ENCODE peak calls at places on chromosome 1, in five cellular contexts. V is A549, A is HepG2, W is K562, N is H1. T is an unnamed sample.

GRCh38 chr1:160108888-160109662 is 6.5 kb upstream of the ATP1A2 start:
- DNase-seq in A (peak; percentile 80), W (peak; percentile 33), N (no peak), V (peak; percentile 75), T (peak; percentile 52)

GRCh38 chr1:89980605-89981004 is 14.3 kb upstream of the ZNF326 start:
- DNase-seq in A (no peak), N (no peak), V (no peak), W (no peak), T (no peak)

GRCh38 chr1:12708956-12709555 is 6.9 kb upstream of the AADACL3 start:
- DNase-seq in V (no peak), N (no peak), W (no peak), A (no peak), T (no peak)

GRCh38 chr1:1132042-1132927 is 16.4 kb upstream of the C1orf159 start:
- DNase-seq in A (no peak), V (no peak), N (no peak), W (no peak), T (no peak)

GRCh38 chr1:201756411-201756810 is 72.5 kb upstream of the IPO9 start:
- DNase-seq in V (no peak), A (no peak), N (no peak), W (no peak), T (peak; percentile 80)

GRCh38 chr1:32592953-32593352 is 53.7 kb downstream of the ZBTB8A start:
- DNase-seq in W (no peak), V (no peak), N (no peak), A (no peak), T (peak; percentile 71)

GRCh38 chr1:212625781-212626450 is 17.4 kb downstream of the ATF3 start:
- DNase-seq in N (no peak), V (no peak), W (no peak), A (no peak), T (no peak)

GRCh38 chr1:11790880-11791715 is 14.7 kb downstream of the MTHFR start:
- DNase-seq in V (peak; percentile 33), A (no peak), N (no peak), W (peak; percentile 71), T (peak; percentile 95)

GRCh38 chr1:17207966-17208418 is 3.1 kb downstream of the PADI1 start:
- DNase-seq in V (peak; percentile 70), A (no peak), N (peak; percentile 17), W (peak; percentile 31), T (peak; percentile 76)

GRCh38 chr1:8314346-8315280 is 3.3 kb upstream of the SLC45A1 start:
- DNase-seq in W (peak; percentile 80), V (peak; percentile 80), N (peak; percentile 46), A (peak; percentile 73), T (peak; percentile 77)

GRCh38 chr1:89254658-89255287 is 17.9 kb downstream of the GBP5 start:
- DNase-seq in W (no peak), V (no peak), N (no peak), A (no peak), T (no peak)

GRCh38 chr1:185720633-185721272 is 13.4 kb upstream of the HMCN1 start:
- DNase-seq in W (no peak), N (no peak), A (peak; percentile 17), V (no peak), T (peak; percentile 64)

GRCh38 chr1:38489844-38490270 is 369.7 kb downstream of the RRAGC start:
- DNase-seq in N (peak; percentile 98), W (peak; percentile 85), V (peak; percentile 33), A (peak; percentile 18), T (peak; percentile 2)

GRCh38 chr1:64476251-64476952 is 6.5 kb downstream of the CACHD1 start:
- DNase-seq in N (no peak), W (no peak), A (no peak), V (no peak), T (peak; percentile 87)

GRCh38 chr1:78047131-78047530 is 1.4 kb downstream of the GIPC2 start:
- DNase-seq in N (no peak), V (no peak), W (no peak), A (no peak), T (no peak)

GRCh38 chr1:164991763-164992162 is 364.8 kb downstream of the LMX1A start:
- DNase-seq in A (no peak), W (no peak), N (no peak), V (no peak), T (no peak)

GRCh38 chr1:9371391-9371935 is 78.8 kb downstream of the SPSB1 start:
- DNase-seq in W (no peak), A (peak; percentile 11), N (no peak), V (no peak), T (peak; percentile 81)

GRCh38 chr1:50105430-50105829 is 3.3 kb upstream of the ELAVL4 start:
- DNase-seq in V (no peak), A (no peak), N (no peak), W (peak; percentile 15), T (no peak)

GRCh38 chr1:27598902-27599528 is 4.9 kb downstream of the AHDC1 start:
- DNase-seq in A (no peak), V (no peak), W (peak; percentile 79), N (no peak), T (peak; percentile 77)

GRCh38 chr1:51927029-51927428 is 48.5 kb upstream of the NRDC start:
- DNase-seq in V (no peak), A (no peak), W (no peak), N (no peak), T (peak; percentile 78)

GRCh38 chr1:153478047-153478691 is 17.7 kb upstream of the S100A7 start:
- DNase-seq in V (no peak), A (no peak), W (no peak), N (no peak), T (no peak)

GRCh38 chr1:182340233-182341058 is 51.1 kb downstream of the GLUL start:
- DNase-seq in A (peak; percentile 37), N (no peak), V (no peak), W (no peak), T (no peak)

GRCh38 chr1:21308330-21308729 is 18.1 kb upstream of the ECE1 start:
- DNase-seq in A (no peak), N (no peak), V (no peak), W (no peak), T (no peak)

GRCh38 chr1:197776348-197777082 is 1.2 kb upstream of the DENND1B start:
- DNase-seq in N (no peak), V (no peak), A (no peak), W (no peak), T (peak; percentile 93)

GRCh38 chr1:181033128-181033798 is 520 bp upstream of the MR1 start:
- DNase-seq in N (no peak), V (no peak), A (no peak), W (no peak), T (peak; percentile 35)

GRCh38 chr1:212162635-212163034 is 122.6 kb upstream of the PPP2R5A start:
- DNase-seq in A (no peak), W (no peak), N (no peak), V (no peak), T (peak; percentile 80)

GRCh38 chr1:185388815-185389214 is 71.8 kb upstream of the IVNS1ABP start:
- DNase-seq in N (no peak), A (no peak), V (no peak), W (no peak), T (no peak)

GRCh38 chr1:32991386-32991785 is 26.8 kb upstream of the RNF19B start:
- DNase-seq in W (no peak), A (no peak), V (peak; percentile 40), N (no peak), T (no peak)

GRCh38 chr1:234658143-234658542 is 48.2 kb upstream of the IRF2BP2 start:
- DNase-seq in V (no peak), N (no peak), A (peak; percentile 37), W (no peak), T (peak; percentile 73)

GRCh38 chr1:217029311-217030157 is 306.3 kb upstream of the ESRRG start:
- DNase-seq in V (no peak), N (no peak), A (no peak), W (no peak), T (peak; percentile 86)

GRCh38 chr1:168121314-168122029 is 15.3 kb downstream of the GPR161 start:
- DNase-seq in W (no peak), V (no peak), A (no peak), N (no peak), T (peak; percentile 88)

GRCh38 chr1:64631346-64632052 is 113.4 kb upstream of the RAVER2 start:
- DNase-seq in W (no peak), V (no peak), N (no peak), A (no peak), T (no peak)

GRCh38 chr1:166952002-166952746 is 23.2 kb downstream of the ILDR2 start:
- DNase-seq in N (no peak), A (peak; percentile 32), V (no peak), W (no peak), T (peak; percentile 48)

GRCh38 chr1:198913667-198914066 is 274.8 kb downstream of the PTPRC start:
- DNase-seq in A (no peak), W (no peak), V (no peak), N (no peak), T (peak; percentile 78)

GRCh38 chr1:236090741-236091147 is 25.9 kb upstream of the NID1 start:
- DNase-seq in A (no peak), V (no peak), N (no peak), W (no peak), T (peak; percentile 49)

GRCh38 chr1:41689596-41689995 is 205.1 kb upstream of the EDN2 start:
- DNase-seq in V (no peak), W (no peak), N (no peak), A (no peak), T (no peak)

GRCh38 chr1:226708967-226709396 is 30.1 kb downstream of the ITPKB start:
- DNase-seq in N (no peak), A (no peak), V (no peak), W (no peak), T (peak; percentile 39)

GRCh38 chr1:19762175-19762779 is 37.4 kb downstream of the TMCO4 start:
- DNase-seq in N (no peak), W (peak; percentile 87), A (peak; percentile 6), V (peak; percentile 67), T (peak; percentile 23)

GRCh38 chr1:170494369-170494768 is 37.6 kb upstream of the GORAB start:
- DNase-seq in W (no peak), A (no peak), N (no peak), V (no peak), T (peak; percentile 45)
- TF ChIP-seq MAFK in W (no peak), A (no peak), N (no peak), V (no peak), T (no peak)

GRCh38 chr1:55695553-55695952 is 480.4 kb upstream of the USP24 start:
- DNase-seq in W (no peak), V (no peak), A (no peak), N (no peak), T (peak; percentile 43)
- TF ChIP-seq MAFK in W (no peak), V (no peak), A (no peak), N (no peak), T (no peak)

GRCh38 chr1:227907439-227908015 is 40.2 kb downstream of the WNT9A start:
- DNase-seq in N (no peak), A (no peak), V (no peak), W (no peak), T (no peak)
- TF ChIP-seq MAFK in N (no peak), A (no peak), V (no peak), W (no peak), T (no peak)

DNA sequence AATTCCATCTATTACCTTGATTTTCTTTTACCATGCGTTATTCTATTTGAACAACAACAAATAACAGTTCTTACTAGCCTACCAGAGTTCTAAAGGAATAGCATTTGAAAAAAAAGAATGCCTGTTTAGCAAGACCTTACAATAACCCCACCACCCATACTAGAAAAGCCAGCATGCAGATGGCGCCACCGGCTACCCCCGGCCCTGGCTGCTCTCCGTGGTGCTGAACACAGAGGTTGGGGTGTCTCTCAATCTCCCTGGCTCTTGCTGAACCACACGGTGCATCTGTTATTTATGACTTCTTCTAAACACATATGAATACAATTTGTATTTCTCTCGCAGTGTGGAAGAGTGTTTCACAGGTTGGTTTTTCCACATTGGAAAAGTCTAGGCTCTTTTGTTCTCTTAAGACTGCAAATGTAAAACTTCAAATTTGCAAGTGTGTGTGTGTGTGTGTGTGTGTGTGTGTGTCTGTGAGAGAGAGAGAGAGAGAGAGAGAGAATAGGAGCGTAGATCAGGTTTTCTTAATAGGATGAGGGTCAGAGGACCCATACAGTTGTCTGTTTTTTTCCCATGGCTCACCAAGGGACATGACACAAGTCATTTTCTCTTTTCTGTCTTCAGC is 13.6 kb downstream of the GRIK3 start:
- DNase-seq in W (peak; percentile 76), A (peak; percentile 5), N (no peak), V (no peak), T (no peak)
- TF ChIP-seq MAFK in W (no peak), A (no peak), N (no peak), V (no peak), T (no peak)

T was measured in IMR-90.